ENCODE peak calls at places on chromosomes 12 and 14, in ten cellular contexts. One of them, this sample, is unnamed.

GRCh38 chr14:88667555-88668273 is 104.9 kb downstream of the ZC3H14 start:
- DNase-seq in WERI-Rb-1: peak; percentile 55
- DNase-seq in tibial artery: peak; percentile 69
- DNase-seq in stomach: peak; percentile 51
- DNase-seq in upper lobe of right lung: peak; percentile 51
- DNase-seq in fibroblast of lung: peak; percentile 84
- DNase-seq in GM23338: peak; percentile 89
- DNase-seq in coronary artery: no peak
- DNase-seq in astrocyte: peak; percentile 64
- DNase-seq in fibroblast of mammary gland: peak; percentile 80
- DNase-seq in this sample: peak; percentile 83

GRCh38 chr12:16972923-16973770 is 367.2 kb upstream of the LMO3 start:
- DNase-seq in WERI-Rb-1: no peak
- DNase-seq in tibial artery: no peak
- DNase-seq in stomach: no peak
- DNase-seq in upper lobe of right lung: no peak
- DNase-seq in fibroblast of lung: no peak
- DNase-seq in GM23338: no peak
- DNase-seq in coronary artery: no peak
- DNase-seq in astrocyte: no peak
- DNase-seq in fibroblast of mammary gland: no peak
- DNase-seq in this sample: no peak

GRCh38 chr14:92578511-92578910 is 64.9 kb downstream of the RIN3 start:
- DNase-seq in WERI-Rb-1: no peak
- DNase-seq in tibial artery: peak; percentile 69
- DNase-seq in stomach: no peak
- DNase-seq in upper lobe of right lung: no peak
- DNase-seq in fibroblast of lung: peak; percentile 62
- DNase-seq in GM23338: no peak
- DNase-seq in coronary artery: no peak
- DNase-seq in astrocyte: peak; percentile 61
- DNase-seq in fibroblast of mammary gland: peak; percentile 72
- DNase-seq in this sample: peak; percentile 62

GRCh38 chr12:94677778-94678177 is 27.4 kb upstream of the TMCC3 start:
- DNase-seq in WERI-Rb-1: no peak
- DNase-seq in tibial artery: no peak
- DNase-seq in stomach: peak; percentile 27
- DNase-seq in upper lobe of right lung: no peak
- DNase-seq in fibroblast of lung: no peak
- DNase-seq in GM23338: no peak
- DNase-seq in coronary artery: no peak
- DNase-seq in astrocyte: no peak
- DNase-seq in fibroblast of mammary gland: no peak
- DNase-seq in this sample: no peak

GRCh38 chr12:6530576-6531260 is 3.6 kb upstream of the GAPDH start:
- DNase-seq in WERI-Rb-1: no peak
- DNase-seq in tibial artery: no peak
- DNase-seq in stomach: no peak
- DNase-seq in upper lobe of right lung: no peak
- DNase-seq in fibroblast of lung: no peak
- DNase-seq in GM23338: no peak
- DNase-seq in coronary artery: no peak
- DNase-seq in astrocyte: no peak
- DNase-seq in fibroblast of mammary gland: no peak
- DNase-seq in this sample: no peak

GRCh38 chr14:89674906-89675305 is 257.9 kb upstream of the FOXN3 start:
- DNase-seq in WERI-Rb-1: no peak
- DNase-seq in tibial artery: no peak
- DNase-seq in stomach: no peak
- DNase-seq in upper lobe of right lung: no peak
- DNase-seq in fibroblast of lung: no peak
- DNase-seq in GM23338: no peak
- DNase-seq in coronary artery: no peak
- DNase-seq in astrocyte: no peak
- DNase-seq in fibroblast of mammary gland: peak; percentile 15
- DNase-seq in this sample: no peak

GRCh38 chr12:24600996-24601395 is 347.9 kb downstream of the BCAT1 start:
- DNase-seq in WERI-Rb-1: no peak
- DNase-seq in tibial artery: no peak
- DNase-seq in stomach: no peak
- DNase-seq in upper lobe of right lung: no peak
- DNase-seq in fibroblast of lung: peak; percentile 81
- DNase-seq in GM23338: no peak
- DNase-seq in coronary artery: no peak
- DNase-seq in astrocyte: peak; percentile 97
- DNase-seq in fibroblast of mammary gland: peak; percentile 92
- DNase-seq in this sample: peak; percentile 76

GRCh38 chr12:15856097-15856982 is 25.8 kb upstream of the STRAP start:
- DNase-seq in WERI-Rb-1: peak; percentile 43
- DNase-seq in tibial artery: no peak
- DNase-seq in stomach: peak; percentile 38
- DNase-seq in upper lobe of right lung: no peak
- DNase-seq in fibroblast of lung: peak; percentile 85
- DNase-seq in GM23338: peak; percentile 72
- DNase-seq in coronary artery: no peak
- DNase-seq in astrocyte: peak; percentile 29
- DNase-seq in fibroblast of mammary gland: peak; percentile 80
- DNase-seq in this sample: peak; percentile 86

GRCh38 chr12:89707992-89708792 is 446 bp downstream of the ATP2B1 start:
- DNase-seq in WERI-Rb-1: peak; percentile 36
- DNase-seq in tibial artery: peak; percentile 76
- DNase-seq in stomach: peak; percentile 36
- DNase-seq in upper lobe of right lung: peak; percentile 79
- DNase-seq in fibroblast of lung: no peak
- DNase-seq in GM23338: peak; percentile 54
- DNase-seq in coronary artery: peak; percentile 75
- DNase-seq in astrocyte: no peak
- DNase-seq in fibroblast of mammary gland: no peak
- DNase-seq in this sample: no peak

GRCh38 chr12:24198070-24198469 is 248.6 kb upstream of the SOX5 start:
- DNase-seq in WERI-Rb-1: no peak
- DNase-seq in tibial artery: no peak
- DNase-seq in stomach: no peak
- DNase-seq in upper lobe of right lung: no peak
- DNase-seq in fibroblast of lung: peak; percentile 15
- DNase-seq in GM23338: no peak
- DNase-seq in coronary artery: no peak
- DNase-seq in astrocyte: peak; percentile 86
- DNase-seq in fibroblast of mammary gland: peak; percentile 12
- DNase-seq in this sample: peak; percentile 11

GRCh38 chr12:96419576-96420254 is 19.5 kb upstream of the CDK17 start:
- DNase-seq in WERI-Rb-1: no peak
- DNase-seq in tibial artery: no peak
- DNase-seq in stomach: no peak
- DNase-seq in upper lobe of right lung: no peak
- DNase-seq in fibroblast of lung: no peak
- DNase-seq in GM23338: no peak
- DNase-seq in coronary artery: no peak
- DNase-seq in astrocyte: no peak
- DNase-seq in fibroblast of mammary gland: no peak
- DNase-seq in this sample: no peak

GRCh38 chr12:79886917-79887519 is 47.9 kb downstream of the PPP1R12A start:
- DNase-seq in WERI-Rb-1: no peak
- DNase-seq in tibial artery: no peak
- DNase-seq in stomach: no peak
- DNase-seq in upper lobe of right lung: no peak
- DNase-seq in fibroblast of lung: peak; percentile 78
- DNase-seq in GM23338: peak; percentile 67
- DNase-seq in coronary artery: no peak
- DNase-seq in astrocyte: peak; percentile 45
- DNase-seq in fibroblast of mammary gland: peak; percentile 74
- DNase-seq in this sample: peak; percentile 80

GRCh38 chr14:73462078-73462715 is 3.9 kb upstream of the NUMB start:
- DNase-seq in WERI-Rb-1: peak; percentile 14
- DNase-seq in tibial artery: no peak
- DNase-seq in stomach: peak; percentile 92
- DNase-seq in upper lobe of right lung: peak; percentile 75
- DNase-seq in fibroblast of lung: peak; percentile 76
- DNase-seq in GM23338: no peak
- DNase-seq in coronary artery: no peak
- DNase-seq in astrocyte: peak; percentile 37
- DNase-seq in fibroblast of mammary gland: peak; percentile 43
- DNase-seq in this sample: peak; percentile 87

DNA sequence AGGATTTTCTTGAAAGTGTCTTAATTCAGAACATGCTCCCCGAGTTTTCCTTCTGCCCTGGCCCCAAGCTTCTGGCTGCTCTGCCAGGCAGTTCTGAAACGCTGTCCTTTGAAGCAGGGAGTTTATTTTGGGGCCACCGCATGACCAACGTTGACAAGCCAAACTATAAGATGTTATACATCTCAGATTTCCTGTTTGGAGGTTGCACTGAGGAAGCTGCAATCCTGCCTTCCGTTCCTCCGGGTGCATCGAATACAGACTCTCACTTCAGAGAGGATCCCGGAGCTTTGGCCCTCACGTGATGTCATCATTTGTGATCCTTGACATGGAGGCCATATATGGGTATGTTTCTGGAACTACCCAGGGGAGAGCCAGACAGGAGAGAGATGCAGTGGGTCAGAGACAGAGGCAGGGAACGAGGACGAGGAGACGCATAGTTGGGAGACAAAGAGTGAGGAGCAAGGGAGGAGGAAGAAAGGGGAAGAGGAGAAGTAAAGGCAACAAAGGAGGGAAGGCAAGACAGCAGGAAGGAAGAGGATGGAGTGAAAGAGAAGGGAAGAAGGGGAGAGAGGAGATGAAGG is at the start of gene ASB2:
- DNase-seq in WERI-Rb-1: no peak
- DNase-seq in tibial artery: peak; percentile 80
- DNase-seq in stomach: no peak
- DNase-seq in upper lobe of right lung: no peak
- DNase-seq in fibroblast of lung: peak; percentile 11
- DNase-seq in GM23338: no peak
- DNase-seq in coronary artery: no peak
- DNase-seq in astrocyte: no peak
- DNase-seq in fibroblast of mammary gland: no peak
- DNase-seq in this sample: no peak
- H3K4me3 ChIP-seq in WERI-Rb-1: no peak within 1 kb of the TSS
- H3K4me3 ChIP-seq in tibial artery: peak within 1 kb of the TSS; percentile 53
- H3K4me3 ChIP-seq in stomach: peak within 1 kb of the TSS; percentile 41
- H3K4me3 ChIP-seq in upper lobe of right lung: peak within 1 kb of the TSS; percentile 11
- H3K4me3 ChIP-seq in fibroblast of lung: no peak within 1 kb of the TSS
- H3K4me3 ChIP-seq in GM23338: no peak within 1 kb of the TSS
- H3K4me3 ChIP-seq in coronary artery: peak within 1 kb of the TSS; percentile 70
- H3K4me3 ChIP-seq in astrocyte: no peak within 1 kb of the TSS
- H3K4me3 ChIP-seq in fibroblast of mammary gland: no peak within 1 kb of the TSS
- H3K4me3 ChIP-seq in this sample: no peak within 1 kb of the TSS

GRCh38 chr12:124398578-124399227 is 103.8 kb downstream of the RFLNA start:
- DNase-seq in WERI-Rb-1: no peak
- DNase-seq in tibial artery: peak; percentile 97
- DNase-seq in stomach: peak; percentile 48
- DNase-seq in upper lobe of right lung: peak; percentile 73
- DNase-seq in fibroblast of lung: no peak
- DNase-seq in GM23338: no peak
- DNase-seq in coronary artery: peak; percentile 92
- DNase-seq in astrocyte: no peak
- DNase-seq in fibroblast of mammary gland: no peak
- DNase-seq in this sample: peak; percentile 58
- TF ChIP-seq CTCF in WERI-Rb-1: peak; percentile 25
- TF ChIP-seq CTCF in tibial artery: no peak
- TF ChIP-seq CTCF in stomach: no peak
- TF ChIP-seq CTCF in upper lobe of right lung: no peak
- TF ChIP-seq CTCF in fibroblast of lung: peak; percentile 21
- TF ChIP-seq CTCF in GM23338: peak; percentile 41
- TF ChIP-seq CTCF in coronary artery: no peak
- TF ChIP-seq CTCF in astrocyte: no peak
- TF ChIP-seq CTCF in fibroblast of mammary gland: peak; percentile 10
- TF ChIP-seq CTCF in this sample: no peak

DNA sequence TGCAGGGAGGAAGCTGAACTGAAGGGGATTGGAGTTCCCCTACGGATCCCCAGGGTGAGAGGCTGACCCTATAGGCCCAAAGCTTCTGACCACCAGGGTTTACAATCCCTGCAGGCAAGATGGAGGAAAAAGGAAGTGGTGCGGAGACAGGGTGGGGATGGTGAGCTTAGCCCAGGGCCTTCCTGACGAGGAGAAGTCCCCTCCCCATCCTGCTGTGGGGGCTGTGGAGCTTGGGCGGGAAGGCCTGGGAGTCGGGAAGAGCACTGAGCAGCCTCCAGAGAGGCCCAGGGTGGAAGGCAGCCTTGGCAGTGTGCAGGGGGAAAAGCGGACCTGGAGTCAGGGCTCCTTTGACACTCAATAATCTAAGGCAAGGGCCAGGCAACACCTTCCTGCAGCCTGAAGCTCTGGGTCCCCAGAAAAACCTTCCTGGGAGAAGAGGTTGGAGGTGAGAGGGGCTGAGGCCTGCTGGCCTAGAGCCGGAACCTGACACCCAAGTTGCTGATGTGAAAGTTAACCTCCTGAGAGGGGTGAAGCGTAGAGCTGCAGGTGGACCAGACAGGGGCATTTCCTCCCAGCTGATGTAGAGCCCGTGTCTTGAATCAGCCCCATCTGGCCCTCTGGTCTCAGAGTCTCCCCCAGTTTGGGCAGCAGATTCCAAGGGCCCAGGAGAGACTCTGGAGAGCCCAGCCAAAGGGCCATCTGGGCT is 6.1 kb downstream of the HDAC7 start:
- DNase-seq in WERI-Rb-1: no peak
- DNase-seq in tibial artery: no peak
- DNase-seq in stomach: no peak
- DNase-seq in upper lobe of right lung: no peak
- DNase-seq in fibroblast of lung: no peak
- DNase-seq in GM23338: peak; percentile 57
- DNase-seq in coronary artery: no peak
- DNase-seq in astrocyte: no peak
- DNase-seq in fibroblast of mammary gland: peak; percentile 28
- DNase-seq in this sample: no peak
- H3K4me3 ChIP-seq in WERI-Rb-1: no peak overlapping the region
- H3K4me3 ChIP-seq in tibial artery: peak overlapping the region; percentile 42
- H3K4me3 ChIP-seq in stomach: peak overlapping the region; percentile 42
- H3K4me3 ChIP-seq in upper lobe of right lung: peak overlapping the region; percentile 45
- H3K4me3 ChIP-seq in fibroblast of lung: peak overlapping the region; percentile 15
- H3K4me3 ChIP-seq in GM23338: peak overlapping the region; percentile 62
- H3K4me3 ChIP-seq in coronary artery: peak overlapping the region; percentile 72
- H3K4me3 ChIP-seq in astrocyte: peak overlapping the region; percentile 41
- H3K4me3 ChIP-seq in fibroblast of mammary gland: peak overlapping the region; percentile 33
- H3K4me3 ChIP-seq in this sample: peak overlapping the region; percentile 61

GRCh38 chr14:26132061-26132460 is 465.8 kb downstream of the NOVA1 start:
- DNase-seq in WERI-Rb-1: no peak
- DNase-seq in tibial artery: no peak
- DNase-seq in stomach: no peak
- DNase-seq in upper lobe of right lung: no peak
- DNase-seq in fibroblast of lung: no peak
- DNase-seq in GM23338: no peak
- DNase-seq in coronary artery: no peak
- DNase-seq in astrocyte: peak; percentile 6
- DNase-seq in fibroblast of mammary gland: peak; percentile 59
- DNase-seq in this sample: peak; percentile 84

GRCh38 chr14:26138764-26139445 is 458.9 kb downstream of the NOVA1 start:
- DNase-seq in WERI-Rb-1: no peak
- DNase-seq in tibial artery: no peak
- DNase-seq in stomach: no peak
- DNase-seq in upper lobe of right lung: no peak
- DNase-seq in fibroblast of lung: peak; percentile 8
- DNase-seq in GM23338: peak; percentile 15
- DNase-seq in coronary artery: no peak
- DNase-seq in astrocyte: peak; percentile 4
- DNase-seq in fibroblast of mammary gland: peak; percentile 60
- DNase-seq in this sample: peak; percentile 68

DNA sequence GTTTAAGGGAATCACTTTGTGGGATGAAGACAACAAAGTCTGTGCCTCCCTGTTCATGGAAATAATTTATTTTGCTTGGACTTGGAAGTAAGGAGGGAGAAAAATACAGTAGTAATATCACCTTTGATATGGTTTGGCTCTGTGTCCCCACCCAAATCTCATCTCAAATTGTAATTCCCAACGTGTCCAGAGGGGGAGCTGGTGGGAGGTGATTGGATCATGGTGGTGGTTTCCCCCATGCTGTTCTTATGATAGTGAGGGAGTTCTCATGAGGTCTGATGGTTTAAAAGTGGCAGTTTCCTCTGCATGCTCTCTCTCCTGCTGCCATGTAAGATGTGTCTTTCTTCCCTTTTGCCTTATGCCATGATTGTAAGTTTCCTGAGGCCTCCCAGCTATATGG is 460.7 kb downstream of the NOVA1 start:
- DNase-seq in WERI-Rb-1: peak; percentile 9
- DNase-seq in tibial artery: no peak
- DNase-seq in stomach: no peak
- DNase-seq in upper lobe of right lung: no peak
- DNase-seq in fibroblast of lung: no peak
- DNase-seq in GM23338: no peak
- DNase-seq in coronary artery: no peak
- DNase-seq in astrocyte: no peak
- DNase-seq in fibroblast of mammary gland: no peak
- DNase-seq in this sample: no peak
- TF ChIP-seq CTCF in WERI-Rb-1: peak; percentile 17
- TF ChIP-seq CTCF in tibial artery: no peak
- TF ChIP-seq CTCF in stomach: no peak
- TF ChIP-seq CTCF in upper lobe of right lung: no peak
- TF ChIP-seq CTCF in fibroblast of lung: no peak
- TF ChIP-seq CTCF in GM23338: peak; percentile 32
- TF ChIP-seq CTCF in coronary artery: no peak
- TF ChIP-seq CTCF in astrocyte: peak; percentile 12
- TF ChIP-seq CTCF in fibroblast of mammary gland: peak; percentile 27
- TF ChIP-seq CTCF in this sample: peak; percentile 26

This sample was measured in fibroblast of the aortic adventitia.